ENCODE peak calls at places on chromosome 11, in six cellular contexts. D is SHP77, S is pons, P is iPS DF 6.9, M is fibroblast of the aortic adventitia, B is kidney tubule cell. U is an unnamed sample.
A peak's percentile ranks its signal among the peaks of the same experiment; 100 is the strongest.

GRCh38 chr11:118838905-118839553 is 44.7 kb upstream of the CXCR5 start:
- DNase-seq in B (no peak), P (no peak), S (peak; percentile 61), M (no peak), D (no peak), U (no peak)

GRCh38 chr11:20933958-20934357 is 264.6 kb downstream of the NELL1 start:
- DNase-seq in S (no peak), B (no peak), D (no peak), P (no peak), M (no peak), U (no peak)

GRCh38 chr11:129300099-129300498 is 75.5 kb upstream of the BARX2 start:
- DNase-seq in D (no peak), P (no peak), B (no peak), S (no peak), M (no peak), U (no peak)

GRCh38 chr11:120172054-120172881 is 34.4 kb upstream of the TRIM29 start:
- DNase-seq in P (peak; percentile 29), S (peak; percentile 64), B (peak; percentile 68), M (peak; percentile 72), D (peak; percentile 13), U (peak; percentile 36)

GRCh38 chr11:94196363-94196762 is 67.7 kb downstream of the PANX1 start:
- DNase-seq in M (peak; percentile 39), B (peak; percentile 57), S (no peak), D (no peak), P (no peak), U (no peak)

GRCh38 chr11:75524576-75525432 is 937 bp downstream of the GDPD5 start:
- DNase-seq in P (no peak), S (no peak), B (peak; percentile 60), D (no peak), M (no peak), U (no peak)

GRCh38 chr11:20013346-20014066 is 146.8 kb downstream of the DBX1 start:
- DNase-seq in D (peak; percentile 15), M (peak; percentile 31), S (no peak), P (no peak), B (peak; percentile 64), U (peak; percentile 72)

GRCh38 chr11:63599211-63600122 is 14.8 kb downstream of the PLAAT3 start:
- DNase-seq in M (peak; percentile 67), B (peak; percentile 99), S (peak; percentile 84), D (no peak), P (no peak), U (no peak)

GRCh38 chr11:97683733-97684132 is 1293.9 kb downstream of the JRKL start:
- DNase-seq in P (peak; percentile 48), B (peak; percentile 44), D (peak; percentile 7), S (no peak), M (no peak), U (no peak)

GRCh38 chr11:61955416-61956135 is 5.4 kb downstream of the BEST1 start:
- DNase-seq in D (no peak), S (no peak), M (no peak), B (no peak), P (peak; percentile 64), U (peak; percentile 23)

GRCh38 chr11:1283906-1284305 is 25.5 kb downstream of the TOLLIP start:
- DNase-seq in B (no peak), M (no peak), S (no peak), P (no peak), D (no peak), U (no peak)

GRCh38 chr11:22416462-22416861 is 78.3 kb downstream of the SLC17A6 start:
- DNase-seq in P (no peak), S (no peak), M (no peak), D (no peak), B (no peak), U (no peak)

GRCh38 chr11:37504066-37504611 is 906.1 kb upstream of the RAG2 start:
- DNase-seq in D (no peak), P (no peak), M (peak; percentile 93), S (peak; percentile 56), B (peak; percentile 99), U (no peak)

GRCh38 chr11:27116684-27117083 is 76.1 kb downstream of the BBOX1 start:
- DNase-seq in S (no peak), M (peak; percentile 61), P (no peak), D (no peak), B (peak; percentile 25), U (no peak)

GRCh38 chr11:62477927-62478326 is 59.1 kb downstream of the SCGB1A1 start:
- DNase-seq in M (no peak), B (no peak), S (no peak), D (no peak), P (no peak), U (no peak)

GRCh38 chr11:70503878-70504240 is 105.5 kb downstream of the CTTN start:
- DNase-seq in B (no peak), S (no peak), D (peak; percentile 85), P (no peak), M (no peak), U (peak; percentile 85)

GRCh38 chr11:118281284-118281683 is 17.2 kb upstream of the MPZL2 start:
- DNase-seq in S (no peak), P (no peak), M (no peak), D (no peak), B (peak; percentile 33), U (no peak)

GRCh38 chr11:46210133-46210636 is 67.3 kb upstream of the CREB3L1 start:
- DNase-seq in P (no peak), S (no peak), M (peak; percentile 78), D (no peak), B (peak; percentile 10), U (no peak)

GRCh38 chr11:19819148-19819547 is 106.5 kb downstream of the NAV2 start:
- DNase-seq in D (peak; percentile 2), B (no peak), M (no peak), P (no peak), S (no peak), U (peak; percentile 71)

GRCh38 chr11:118984825-118985224 is 13.1 kb upstream of the CENATAC start:
- DNase-seq in P (no peak), B (no peak), D (no peak), M (no peak), S (no peak), U (no peak)

GRCh38 chr11:118615996-118616395 is 8.6 kb downstream of the PHLDB1 start:
- DNase-seq in B (no peak), D (no peak), S (no peak), M (no peak), P (no peak), U (no peak)

GRCh38 chr11:74185695-74186094 is 14.6 kb downstream of the PPME1 start:
- DNase-seq in B (peak; percentile 30), M (peak; percentile 20), P (no peak), S (no peak), D (no peak), U (no peak)

GRCh38 chr11:76793834-76794291 is 10.7 kb downstream of the TSKU start:
- DNase-seq in B (no peak), S (no peak), P (no peak), M (no peak), D (no peak), U (no peak)

GRCh38 chr11:104332110-104332509 is 168.2 kb upstream of the PDGFD start:
- DNase-seq in B (no peak), D (no peak), S (no peak), M (no peak), P (peak; percentile 60), U (no peak)

GRCh38 chr11:128550967-128551522 is 36.3 kb downstream of the ETS1 start:
- DNase-seq in S (no peak), M (no peak), D (no peak), P (no peak), B (no peak), U (no peak)

GRCh38 chr11:102680945-102681344 is 24.6 kb downstream of the MMP27 start:
- DNase-seq in M (peak; percentile 76), B (no peak), S (no peak), D (no peak), P (no peak), U (no peak)

GRCh38 chr11:33699515-33700424 is 856 bp downstream of the C11orf91 start:
- DNase-seq in M (no peak), P (no peak), D (no peak), B (no peak), S (no peak), U (no peak)

GRCh38 chr11:65489706-65490310 is 9.0 kb upstream of the MALAT1 start:
- DNase-seq in M (peak; percentile 66), D (no peak), P (no peak), S (no peak), B (peak; percentile 21), U (no peak)

GRCh38 chr11:12193515-12194336 is 83.3 kb downstream of the MICAL2 start:
- DNase-seq in B (no peak), S (no peak), P (no peak), D (no peak), M (no peak), U (no peak)

GRCh38 chr11:67996622-67997459 is 7.1 kb downstream of the UNC93B1 start:
- DNase-seq in D (peak; percentile 54), M (no peak), B (no peak), P (no peak), S (no peak), U (no peak)

GRCh38 chr11:128544625-128545024 is 42.7 kb downstream of the ETS1 start:
- DNase-seq in M (peak; percentile 74), B (no peak), P (no peak), D (no peak), S (no peak), U (peak; percentile 19)

GRCh38 chr11:26418391-26418790 is 86.5 kb downstream of the ANO3 start:
- DNase-seq in M (peak; percentile 2), D (no peak), P (no peak), S (no peak), B (no peak), U (no peak)

GRCh38 chr11:126197277-126197939 is 14.0 kb downstream of the RPUSD4 start:
- DNase-seq in D (no peak), S (no peak), M (no peak), B (peak; percentile 99), P (no peak), U (no peak)

GRCh38 chr11:69499946-69500284 is 18.5 kb downstream of the LINC01488 start:
- DNase-seq in M (no peak), S (no peak), B (no peak), D (no peak), P (no peak), U (no peak)

GRCh38 chr11:65867284-65868071 is 5.1 kb downstream of the EFEMP2 start:
- DNase-seq in P (no peak), D (no peak), B (no peak), M (no peak), S (no peak), U (no peak)

GRCh38 chr11:18012314-18012905 is 437 bp downstream of the SERGEF start:
- DNase-seq in M (peak; percentile 13), D (no peak), S (peak; percentile 30), P (no peak), B (peak; percentile 41), U (peak; percentile 42)

GRCh38 chr11:64250875-64251721 is at the start of gene PLCB3:
- DNase-seq in M (no peak), D (no peak), P (no peak), B (peak; percentile 65), S (no peak), U (no peak)

GRCh38 chr11:122007611-122008071 is 108.4 kb downstream of the BLID start:
- DNase-seq in M (peak; percentile 87), P (no peak), B (no peak), S (peak; percentile 58), D (no peak), U (peak; percentile 65)